ENCODE peak calls at places on chromosomes 1 and 21, in ten cellular contexts. N is fibroblast of mammary gland; A is CD4-positive, CD25-positive, alpha-beta regulatory T cell; S is PC-3; B is lung; T is GM12865; K is cardiac fibroblast; I is heart left ventricle; M is heart right ventricle; U is skeletal muscle cell. X is an unnamed sample.

GRCh38 chr1:180745098-180745497 is 113.3 kb downstream of the XPR1 start:
- DNase-seq in N (no peak), A (no peak), S (no peak), B (no peak), T (no peak), K (no peak), I (no peak), M (no peak), U (no peak), X (no peak)

GRCh38 chr1:86154581-86155060 is 2.0 kb downstream of the COL24A1 start:
- DNase-seq in N (peak), A (no peak), S (no peak), B (no peak), T (no peak), K (no peak), I (peak), M (peak), U (no peak), X (no peak)

GRCh38 chr1:192889082-192889481 is 80.2 kb downstream of the RGS2 start:
- DNase-seq in N (no peak), A (no peak), S (no peak), B (no peak), T (no peak), K (no peak), I (no peak), M (no peak), U (no peak), X (no peak)

GRCh38 chr1:240739754-240740153 is 127.8 kb upstream of the GREM2 start:
- DNase-seq in N (peak), A (no peak), S (no peak), B (no peak), T (no peak), K (peak), I (no peak), M (no peak), U (no peak), X (no peak)

GRCh38 chr1:24708938-24709337 is 36.3 kb upstream of the CLIC4 start:
- DNase-seq in N (no peak), A (no peak), S (no peak), B (no peak), T (no peak), K (no peak), I (no peak), M (no peak), U (no peak), X (no peak)

GRCh38 chr1:218811497-218811896 is 362.2 kb upstream of the LYPLAL1 start:
- DNase-seq in N (peak), A (no peak), S (no peak), B (no peak), T (no peak), K (peak), I (peak), M (no peak), U (peak), X (no peak)

GRCh38 chr1:81844477-81844876 is 43.7 kb downstream of the ADGRL2 start:
- DNase-seq in N (no peak), A (no peak), S (no peak), B (no peak), T (no peak), K (no peak), I (no peak), M (no peak), U (no peak), X (no peak)

GRCh38 chr1:8947127-8947691 is 1.5 kb downstream of the CA6 start:
- DNase-seq in N (no peak), A (peak), S (no peak), B (no peak), T (no peak), K (no peak), I (no peak), M (no peak), U (no peak), X (no peak)

GRCh38 chr1:33519240-33519884 is 46.9 kb downstream of the ZSCAN20 start:
- DNase-seq in N (no peak), A (no peak), S (no peak), B (no peak), T (no peak), K (no peak), I (no peak), M (no peak), U (no peak), X (no peak)

GRCh38 chr1:37793773-37794371 is at the start of gene MANEAL:
- DNase-seq in N (peak), A (peak), S (peak), B (no peak), T (peak), K (peak), I (peak), M (no peak), U (no peak), X (peak)

GRCh38 chr1:58896211-58897183 is 112.7 kb upstream of the JUN start:
- DNase-seq in N (no peak), A (no peak), S (no peak), B (peak), T (no peak), K (no peak), I (peak), M (peak), U (peak), X (no peak)

GRCh38 chr1:1385931-1386330 is 10.9 kb upstream of the AURKAIP1 start:
- DNase-seq in N (no peak), A (no peak), S (no peak), B (no peak), T (no peak), K (no peak), I (no peak), M (no peak), U (no peak), X (no peak)

GRCh38 chr1:244920911-244921310 is 56.6 kb upstream of the HNRNPU start:
- DNase-seq in N (peak), A (no peak), S (no peak), B (no peak), T (peak), K (no peak), I (peak), M (peak), U (no peak), X (no peak)

GRCh38 chr1:164662462-164662861 is 103.5 kb downstream of the PBX1 start:
- DNase-seq in N (no peak), A (no peak), S (no peak), B (no peak), T (no peak), K (no peak), I (no peak), M (no peak), U (no peak), X (no peak)

GRCh38 chr1:81757398-81758020 is 43.2 kb upstream of the ADGRL2 start:
- DNase-seq in N (peak), A (no peak), S (no peak), B (no peak), T (no peak), K (peak), I (no peak), M (no peak), U (no peak), X (no peak)

GRCh38 chr1:63821650-63822049 is 47.8 kb downstream of the ROR1 start:
- DNase-seq in N (peak), A (no peak), S (peak), B (no peak), T (no peak), K (peak), I (no peak), M (no peak), U (no peak), X (no peak)

DNA sequence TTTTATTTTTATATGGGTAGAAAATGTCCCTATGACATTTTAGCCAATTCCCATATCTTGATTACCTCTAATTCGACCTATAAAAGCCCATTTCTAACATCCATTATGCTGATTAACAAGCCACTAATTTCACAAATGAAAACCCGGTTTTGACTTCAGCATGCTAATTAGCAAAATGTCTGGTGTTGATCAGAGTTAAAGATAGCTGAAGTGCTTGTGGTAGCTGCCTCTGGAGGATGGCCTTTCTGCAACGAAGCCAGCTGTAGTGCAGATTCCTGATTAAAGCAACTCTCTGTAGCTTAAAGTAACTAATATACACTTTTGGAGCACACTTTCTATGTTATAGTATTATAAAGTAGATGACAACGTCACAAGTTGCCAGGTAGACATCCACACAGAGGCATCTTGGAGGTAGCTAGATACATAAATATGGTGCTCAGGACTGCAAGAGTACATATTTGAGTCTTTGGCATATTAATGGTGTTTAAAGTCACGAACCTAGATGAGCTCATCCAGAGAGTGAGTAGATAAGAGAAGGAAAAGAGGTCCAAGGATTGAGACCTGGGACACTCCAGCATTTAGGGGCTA is 239.5 kb downstream of the BRINP2 start:
- DNase-seq in N (no peak), A (no peak), S (no peak), B (no peak), T (no peak), K (no peak), I (no peak), M (no peak), U (no peak), X (no peak)
- H3K4me3 ChIP-seq in N (no peak), A (no peak), S (no peak), B (no peak), T (no peak), K (no peak), I (no peak), M (no peak), U (no peak), X (no peak)

GRCh38 chr1:73800376-73800775 is 397.6 kb downstream of the LRRIQ3 start:
- DNase-seq in N (peak), A (no peak), S (peak), B (no peak), T (no peak), K (peak), I (no peak), M (no peak), U (peak), X (no peak)
- H3K4me3 ChIP-seq in N (no peak), A (no peak), S (no peak), B (no peak), T (no peak), K (no peak), I (no peak), M (no peak), U (no peak), X (no peak)

GRCh38 chr1:217078959-217079358 is 355.7 kb upstream of the ESRRG start:
- DNase-seq in N (no peak), A (no peak), S (no peak), B (no peak), T (no peak), K (no peak), I (no peak), M (no peak), U (no peak), X (no peak)
- H3K4me3 ChIP-seq in N (no peak), A (no peak), S (no peak), B (no peak), T (no peak), K (no peak), I (peak), M (peak), U (no peak), X (no peak)

GRCh38 chr1:65209005-65209885 is 61.2 kb downstream of the AK4 start:
- DNase-seq in N (peak), A (peak), S (peak), B (no peak), T (peak), K (peak), I (peak), M (peak), U (no peak), X (no peak)

GRCh38 chr1:65208577-65208976 is 60.6 kb downstream of the AK4 start:
- DNase-seq in N (no peak), A (no peak), S (no peak), B (no peak), T (no peak), K (no peak), I (peak), M (no peak), U (no peak), X (no peak)

GRCh38 chr1:65207317-65207716 is 59.3 kb downstream of the AK4 start:
- DNase-seq in N (peak), A (peak), S (no peak), B (no peak), T (peak), K (no peak), I (no peak), M (no peak), U (no peak), X (no peak)
- H3K4me3 ChIP-seq in N (no peak), A (no peak), S (no peak), B (no peak), T (no peak), K (no peak), I (no peak), M (no peak), U (no peak), X (no peak)

DNA sequence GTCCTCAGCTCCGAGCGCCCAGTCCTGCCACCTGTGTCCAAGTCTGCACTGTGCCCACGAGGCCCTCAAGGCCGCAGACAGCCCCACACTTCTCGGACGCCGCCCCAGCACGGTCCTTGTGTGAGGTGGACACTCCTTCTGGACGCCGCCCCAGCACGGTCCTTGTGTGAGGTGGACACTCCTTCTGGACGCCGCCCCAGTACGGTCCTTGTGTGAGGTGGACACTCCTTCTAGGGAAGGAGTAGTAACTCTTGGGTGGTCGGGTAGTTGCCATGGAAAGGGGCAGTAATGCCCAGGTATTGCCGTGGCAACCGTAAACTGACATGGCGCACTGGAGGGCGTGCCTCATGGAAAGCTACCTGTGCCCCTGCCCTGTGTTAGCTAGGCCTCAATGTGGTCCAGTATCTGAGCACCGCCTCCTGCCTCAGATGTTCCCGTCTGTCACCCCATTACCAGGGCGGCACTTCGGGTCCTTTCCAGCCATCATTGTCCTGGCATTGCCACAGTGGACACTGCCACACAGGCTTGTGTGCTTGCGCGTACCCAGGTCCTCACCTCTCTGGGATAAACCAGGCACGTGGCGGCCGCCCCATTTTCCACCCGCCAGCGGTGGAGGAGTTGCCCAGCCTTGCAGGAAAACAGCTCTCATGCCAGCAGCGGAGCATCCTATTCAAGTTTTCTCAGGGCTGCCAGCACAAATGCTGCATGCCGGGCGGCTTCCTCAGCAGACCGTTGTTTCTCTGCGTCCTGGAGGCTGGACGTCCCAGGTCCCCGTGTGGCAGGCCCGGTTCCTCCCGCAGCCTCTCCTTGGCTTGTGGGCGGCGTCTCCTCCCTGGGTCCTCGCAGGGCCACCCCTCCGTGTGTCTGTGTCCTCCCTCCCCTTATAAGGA is 40.7 kb upstream of the POFUT2 start:
- DNase-seq in N (no peak), A (no peak), S (no peak), B (no peak), T (no peak), K (no peak), I (no peak), M (no peak), U (no peak), X (no peak)
- H3K4me3 ChIP-seq in N (no peak), A (no peak), S (no peak), B (no peak), T (no peak), K (no peak), I (no peak), M (no peak), U (no peak), X (no peak)

DNA sequence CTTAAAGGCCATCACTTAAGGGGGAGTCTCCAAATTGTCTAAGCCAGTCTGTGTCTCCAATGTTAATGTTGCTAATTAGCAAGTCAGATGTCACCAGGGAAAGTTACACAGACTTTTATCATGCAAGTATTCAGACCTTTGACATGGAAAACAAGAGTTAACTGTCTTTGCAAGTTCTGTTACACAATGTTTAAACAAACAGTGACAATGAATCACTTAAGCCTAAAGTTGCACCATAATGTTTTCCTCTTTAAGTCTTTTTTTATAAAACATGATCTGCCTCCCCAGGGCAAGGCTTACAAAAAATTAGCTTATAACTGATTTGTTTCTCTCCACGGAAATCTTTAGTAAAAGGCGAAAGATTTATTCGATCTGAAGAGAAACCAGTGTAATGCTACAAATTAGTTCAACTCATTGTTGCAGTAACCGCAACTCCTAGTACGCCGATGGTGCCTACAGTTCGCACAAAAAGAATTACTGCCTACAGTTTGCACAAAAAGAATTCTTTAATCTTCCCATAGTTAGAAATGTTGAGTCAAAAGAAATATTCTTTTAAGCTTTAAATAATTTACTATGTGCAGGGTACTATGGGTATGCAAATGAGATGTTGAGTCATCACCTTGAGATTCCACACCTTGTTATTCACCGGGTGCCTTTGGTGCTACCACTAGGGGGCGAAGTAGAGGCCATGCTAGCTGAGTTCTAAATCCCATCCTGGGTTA is 45.3 kb downstream of the HHAT start:
- DNase-seq in N (peak), A (peak), S (peak), B (peak), T (peak), K (peak), I (no peak), M (no peak), U (peak), X (peak)
- H3K4me3 ChIP-seq in N (no peak), A (peak), S (no peak), B (no peak), T (no peak), K (no peak), I (no peak), M (no peak), U (no peak), X (no peak)

X was measured in CD8-positive, alpha-beta T cell.